ENCODE peak calls at places on chromosomes 6 and 20, in seven cellular contexts. One of them, this sample, is unnamed.

GRCh38 chr6:149316108-149316727 is 1.3 kb upstream of the TAB2 start:
- DNase-seq in SK-N-SH: no peak
- DNase-seq in HCT116: no peak
- DNase-seq in H1: no peak
- DNase-seq in K562: no peak
- DNase-seq in GM12878: no peak
- DNase-seq in HepG2: no peak
- DNase-seq in this sample: no peak

GRCh38 chr6:32936247-32937152 is 4.3 kb downstream of the HLA-DMB start:
- DNase-seq in SK-N-SH: no peak
- DNase-seq in HCT116: no peak
- DNase-seq in H1: no peak
- DNase-seq in K562: no peak
- DNase-seq in GM12878: no peak
- DNase-seq in HepG2: no peak
- DNase-seq in this sample: no peak

GRCh38 chr6:14837435-14837834 is 408.4 kb upstream of the JARID2 start:
- DNase-seq in SK-N-SH: no peak
- DNase-seq in HCT116: no peak
- DNase-seq in H1: no peak
- DNase-seq in K562: no peak
- DNase-seq in GM12878: no peak
- DNase-seq in HepG2: no peak
- DNase-seq in this sample: no peak

GRCh38 chr6:47603995-47604394 is 94.4 kb upstream of the ADGRF4 start:
- DNase-seq in SK-N-SH: no peak
- DNase-seq in HCT116: no peak
- DNase-seq in H1: no peak
- DNase-seq in K562: no peak
- DNase-seq in GM12878: no peak
- DNase-seq in HepG2: no peak
- DNase-seq in this sample: no peak

GRCh38 chr6:120384671-120385070 is 949.6 kb downstream of the TBC1D32 start:
- DNase-seq in SK-N-SH: no peak
- DNase-seq in HCT116: no peak
- DNase-seq in H1: no peak
- DNase-seq in K562: no peak
- DNase-seq in GM12878: no peak
- DNase-seq in HepG2: no peak
- DNase-seq in this sample: no peak

GRCh38 chr6:119076173-119076965 is 2.1 kb downstream of the FAM184A start:
- DNase-seq in SK-N-SH: no peak
- DNase-seq in HCT116: no peak
- DNase-seq in H1: no peak
- DNase-seq in K562: no peak
- DNase-seq in GM12878: no peak
- DNase-seq in HepG2: no peak
- DNase-seq in this sample: no peak

GRCh38 chr6:131107166-131107565 is 28.1 kb upstream of the AKAP7 start:
- DNase-seq in SK-N-SH: no peak
- DNase-seq in HCT116: no peak
- DNase-seq in H1: no peak
- DNase-seq in K562: peak; percentile 9
- DNase-seq in GM12878: no peak
- DNase-seq in HepG2: peak; percentile 80
- DNase-seq in this sample: no peak

GRCh38 chr6:8820313-8820712 is 385.0 kb upstream of the SLC35B3 start:
- DNase-seq in SK-N-SH: no peak
- DNase-seq in HCT116: no peak
- DNase-seq in H1: no peak
- DNase-seq in K562: no peak
- DNase-seq in GM12878: no peak
- DNase-seq in HepG2: no peak
- DNase-seq in this sample: no peak

GRCh38 chr6:43934803-43935602 is 165.0 kb downstream of the VEGFA start:
- DNase-seq in SK-N-SH: no peak
- DNase-seq in HCT116: no peak
- DNase-seq in H1: no peak
- DNase-seq in K562: no peak
- DNase-seq in GM12878: no peak
- DNase-seq in HepG2: no peak
- DNase-seq in this sample: no peak

GRCh38 chr6:125611573-125612399 is 137.6 kb upstream of the HEY2 start:
- DNase-seq in SK-N-SH: no peak
- DNase-seq in HCT116: no peak
- DNase-seq in H1: no peak
- DNase-seq in K562: no peak
- DNase-seq in GM12878: no peak
- DNase-seq in HepG2: no peak
- DNase-seq in this sample: no peak

GRCh38 chr6:66210964-66211363 is 503.9 kb upstream of the EYS start:
- DNase-seq in SK-N-SH: no peak
- DNase-seq in HCT116: no peak
- DNase-seq in H1: no peak
- DNase-seq in K562: peak; percentile 8
- DNase-seq in GM12878: no peak
- DNase-seq in HepG2: no peak
- DNase-seq in this sample: no peak

GRCh38 chr6:148272084-148272483 is 70.6 kb upstream of the SASH1 start:
- DNase-seq in SK-N-SH: no peak
- DNase-seq in HCT116: no peak
- DNase-seq in H1: no peak
- DNase-seq in K562: no peak
- DNase-seq in GM12878: no peak
- DNase-seq in HepG2: no peak
- DNase-seq in this sample: no peak

GRCh38 chr6:84137051-84137375 is 90.4 kb downstream of the CEP162 start:
- DNase-seq in SK-N-SH: no peak
- DNase-seq in HCT116: peak; percentile 43
- DNase-seq in H1: no peak
- DNase-seq in K562: peak; percentile 90
- DNase-seq in GM12878: no peak
- DNase-seq in HepG2: no peak
- DNase-seq in this sample: no peak

GRCh38 chr20:35663516-35663812 is 1.2 kb downstream of the CPNE1 start:
- DNase-seq in SK-N-SH: no peak
- DNase-seq in HCT116: no peak
- DNase-seq in H1: no peak
- DNase-seq in K562: no peak
- DNase-seq in GM12878: no peak
- DNase-seq in HepG2: no peak
- DNase-seq in this sample: no peak

GRCh38 chr20:57865266-57865665 is 155.5 kb upstream of the PMEPA1 start:
- DNase-seq in SK-N-SH: no peak
- DNase-seq in HCT116: no peak
- DNase-seq in H1: no peak
- DNase-seq in K562: no peak
- DNase-seq in GM12878: no peak
- DNase-seq in HepG2: no peak
- DNase-seq in this sample: no peak

GRCh38 chr6:42984001-42984923 is at the start of gene PPP2R5D:
- DNase-seq in SK-N-SH: peak; percentile 94
- DNase-seq in HCT116: peak; percentile 97
- DNase-seq in H1: peak; percentile 95
- DNase-seq in K562: peak; percentile 100
- DNase-seq in GM12878: peak; percentile 94
- DNase-seq in HepG2: peak; percentile 100
- DNase-seq in this sample: peak; percentile 96

GRCh38 chr6:169851641-169852503 is 100.5 kb downstream of the ERMARD start:
- DNase-seq in SK-N-SH: no peak
- DNase-seq in HCT116: no peak
- DNase-seq in H1: no peak
- DNase-seq in K562: no peak
- DNase-seq in GM12878: no peak
- DNase-seq in HepG2: no peak
- DNase-seq in this sample: no peak
- TF ChIP-seq JUND in SK-N-SH: no peak
- TF ChIP-seq JUND in HCT116: no peak
- TF ChIP-seq JUND in H1: no peak
- TF ChIP-seq JUND in K562: peak; percentile 18
- TF ChIP-seq JUND in GM12878: no peak
- TF ChIP-seq JUND in HepG2: no peak
- TF ChIP-seq JUND in this sample: no peak

GRCh38 chr20:3672864-3673550 is 8.8 kb downstream of the ADAM33 start:
- DNase-seq in SK-N-SH: no peak
- DNase-seq in HCT116: no peak
- DNase-seq in H1: no peak
- DNase-seq in K562: no peak
- DNase-seq in GM12878: no peak
- DNase-seq in HepG2: no peak
- DNase-seq in this sample: no peak
- TF ChIP-seq JUND in SK-N-SH: no peak
- TF ChIP-seq JUND in HCT116: no peak
- TF ChIP-seq JUND in H1: no peak
- TF ChIP-seq JUND in K562: no peak
- TF ChIP-seq JUND in GM12878: no peak
- TF ChIP-seq JUND in HepG2: no peak
- TF ChIP-seq JUND in this sample: no peak

DNA sequence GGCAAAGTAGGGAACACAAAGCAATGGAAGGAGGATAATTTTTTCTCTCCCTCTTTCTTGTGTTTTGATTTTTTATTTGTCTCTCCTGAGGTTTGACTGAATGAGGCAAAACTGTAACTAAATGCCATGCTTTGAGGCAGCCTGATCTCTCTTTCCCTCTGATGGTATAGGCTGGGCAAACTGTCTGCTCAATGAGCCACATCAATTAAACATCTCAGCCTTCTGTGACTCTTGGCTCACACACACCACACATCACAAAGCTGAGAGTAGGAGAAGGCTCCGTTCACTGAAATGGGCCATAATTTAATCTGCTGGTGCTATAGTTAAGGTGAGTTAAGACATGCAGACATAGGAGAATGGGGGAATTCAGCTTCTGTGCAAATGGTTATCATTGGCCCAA is 28.1 kb upstream of the SCGN start:
- DNase-seq in SK-N-SH: peak; percentile 42
- DNase-seq in HCT116: no peak
- DNase-seq in H1: no peak
- DNase-seq in K562: no peak
- DNase-seq in GM12878: no peak
- DNase-seq in HepG2: no peak
- DNase-seq in this sample: no peak
- TF ChIP-seq JUND in SK-N-SH: no peak
- TF ChIP-seq JUND in HCT116: no peak
- TF ChIP-seq JUND in H1: no peak
- TF ChIP-seq JUND in K562: no peak
- TF ChIP-seq JUND in GM12878: no peak
- TF ChIP-seq JUND in HepG2: no peak
- TF ChIP-seq JUND in this sample: no peak

DNA sequence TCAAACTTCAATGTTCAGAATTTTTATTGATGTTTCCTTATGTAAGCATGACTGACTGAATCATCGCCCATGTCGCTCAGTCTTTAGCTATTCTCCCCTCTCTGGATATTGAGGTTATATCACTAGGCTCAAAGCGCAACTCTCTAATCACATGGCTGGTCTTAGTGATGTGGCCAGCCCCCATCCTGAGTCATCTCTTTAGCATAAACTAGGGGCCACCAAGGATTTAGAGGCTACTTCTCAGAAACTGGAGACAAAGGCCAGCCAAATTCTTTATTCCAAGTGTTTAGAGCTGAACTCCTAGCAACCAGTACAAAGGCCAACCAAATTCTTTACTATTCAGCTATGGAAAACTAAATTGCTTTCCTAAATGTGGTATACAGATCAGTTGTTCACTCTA is 61.4 kb downstream of the FAM135A start:
- DNase-seq in SK-N-SH: no peak
- DNase-seq in HCT116: no peak
- DNase-seq in H1: peak; percentile 15
- DNase-seq in K562: peak; percentile 22
- DNase-seq in GM12878: no peak
- DNase-seq in HepG2: peak; percentile 4
- DNase-seq in this sample: no peak
- TF ChIP-seq JUND in SK-N-SH: no peak
- TF ChIP-seq JUND in HCT116: no peak
- TF ChIP-seq JUND in H1: peak; percentile 65
- TF ChIP-seq JUND in K562: no peak
- TF ChIP-seq JUND in GM12878: no peak
- TF ChIP-seq JUND in HepG2: no peak
- TF ChIP-seq JUND in this sample: no peak